ENCODE peak calls at places on chromosome 5, in eight cellular contexts. W is aorta; A is suprapubic skin; M is head of caudate nucleus; R is stimulated activated CD8-positive, alpha-beta memory T cell treated with anti-CD3 and anti-CD28 coated beads, Interleukin-15, amount 100 ng/mL, for 24 hours; D is CD8-positive, alpha-beta memory T cell; X is NCI-H2081; J is RWPE1. I is an unnamed sample.

GRCh38 chr5:2147504-2148311 is 265.0 kb upstream of the IRX4 start:
- DNase-seq in W (no peak), A (no peak), M (no peak), R (no peak), D (no peak), X (no peak), J (no peak), I (no peak)

GRCh38 chr5:17694401-17694800 is 60.1 kb downstream of the TAF11L14 start:
- DNase-seq in W (no peak), A (no peak), M (no peak), R (no peak), D (no peak), X (no peak), J (no peak), I (no peak)

GRCh38 chr5:1858436-1858835 is 24.3 kb downstream of the IRX4 start:
- DNase-seq in W (no peak), A (no peak), M (no peak), R (no peak), D (no peak), X (no peak), J (no peak), I (no peak)

GRCh38 chr5:159099049-159099760 is 511 bp downstream of the EBF1 start:
- DNase-seq in W (peak), A (no peak), M (no peak), R (no peak), D (peak), X (peak), J (peak), I (peak)

GRCh38 chr5:28009526-28010025 is 971.2 kb upstream of the CDH9 start:
- DNase-seq in W (no peak), A (no peak), M (no peak), R (no peak), D (no peak), X (no peak), J (no peak), I (no peak)

GRCh38 chr5:936149-937144 is 43.8 kb downstream of the TRIP13 start:
- DNase-seq in W (peak), A (peak), M (no peak), R (no peak), D (no peak), X (no peak), J (no peak), I (no peak)

GRCh38 chr5:81422671-81423070 is 28.7 kb upstream of the ACOT12 start:
- DNase-seq in W (no peak), A (no peak), M (no peak), R (no peak), D (no peak), X (no peak), J (peak), I (no peak)

GRCh38 chr5:87048156-87048555 is 219.5 kb upstream of the RASA1 start:
- DNase-seq in W (no peak), A (no peak), M (no peak), R (no peak), D (no peak), X (no peak), J (no peak), I (no peak)

GRCh38 chr5:147437161-147437596 is 72.7 kb downstream of the DPYSL3 start:
- DNase-seq in W (no peak), A (no peak), M (no peak), R (no peak), D (no peak), X (no peak), J (no peak), I (no peak)

GRCh38 chr5:151703227-151703626 is 16.5 kb upstream of the SPARC start:
- DNase-seq in W (no peak), A (no peak), M (no peak), R (no peak), D (no peak), X (no peak), J (no peak), I (no peak)

GRCh38 chr5:31962928-31963327 is 211.2 kb downstream of the GOLPH3 start:
- DNase-seq in W (no peak), A (no peak), M (no peak), R (no peak), D (no peak), X (no peak), J (no peak), I (no peak)

GRCh38 chr5:126301056-126301455 is 122.2 kb upstream of the GRAMD2B start:
- DNase-seq in W (no peak), A (no peak), M (no peak), R (no peak), D (no peak), X (no peak), J (no peak), I (no peak)

GRCh38 chr5:35859101-35859661 is 2.5 kb downstream of the IL7R start:
- DNase-seq in W (no peak), A (no peak), M (no peak), R (no peak), D (no peak), X (peak), J (no peak), I (no peak)

GRCh38 chr5:154371687-154372086 is 74.1 kb upstream of the SAP30L start:
- DNase-seq in W (no peak), A (no peak), M (no peak), R (no peak), D (no peak), X (no peak), J (peak), I (no peak)

GRCh38 chr5:73451218-73452130 is 2.9 kb upstream of the FOXD1 start:
- DNase-seq in W (peak), A (no peak), M (peak), R (no peak), D (peak), X (peak), J (peak), I (peak)

GRCh38 chr5:181109489-181110013 is 21.4 kb downstream of the OR2V1 start:
- DNase-seq in W (no peak), A (peak), M (no peak), R (no peak), D (no peak), X (no peak), J (no peak), I (no peak)

GRCh38 chr5:82480331-82480730 is 202.2 kb upstream of the RPS23 start:
- DNase-seq in W (no peak), A (no peak), M (no peak), R (no peak), D (no peak), X (no peak), J (no peak), I (no peak)

GRCh38 chr5:169970911-169971436 is 9.3 kb downstream of the INSYN2B start:
- DNase-seq in W (no peak), A (no peak), M (no peak), R (no peak), D (no peak), X (no peak), J (peak), I (no peak)

GRCh38 chr5:147898875-147899401 is 7.4 kb downstream of the C5orf46 start:
- DNase-seq in W (no peak), A (no peak), M (no peak), R (no peak), D (no peak), X (no peak), J (peak), I (no peak)

GRCh38 chr5:53362521-53362941 is 117.9 kb upstream of the FST start:
- DNase-seq in W (no peak), A (no peak), M (no peak), R (no peak), D (no peak), X (no peak), J (peak), I (no peak)

I was measured in naive B cell.